ENCODE peak calls at places on chromosomes 11 and 22, in six cellular contexts. One of them, this sample, is unnamed.

GRCh38 chr11:126391970-126392637 is 36.6 kb downstream of the ST3GAL4 start:
- DNase-seq in BJ: no peak
- DNase-seq in colonic mucosa: no peak
- DNase-seq in CD4-positive, alpha-beta T cell: no peak
- DNase-seq in cardiac fibroblast: peak; percentile 45
- DNase-seq in SK-N-SH: no peak
- DNase-seq in this sample: no peak

GRCh38 chr11:126538071-126538470 is 182.6 kb downstream of the ST3GAL4 start:
- DNase-seq in BJ: peak; percentile 30
- DNase-seq in colonic mucosa: no peak
- DNase-seq in CD4-positive, alpha-beta T cell: no peak
- DNase-seq in cardiac fibroblast: no peak
- DNase-seq in SK-N-SH: no peak
- DNase-seq in this sample: no peak

GRCh38 chr11:126149759-126150236 is 61.7 kb downstream of the RPUSD4 start:
- DNase-seq in BJ: no peak
- DNase-seq in colonic mucosa: no peak
- DNase-seq in CD4-positive, alpha-beta T cell: no peak
- DNase-seq in cardiac fibroblast: peak; percentile 76
- DNase-seq in SK-N-SH: no peak
- DNase-seq in this sample: no peak

GRCh38 chr22:41976961-41977566 is 7.8 kb downstream of the SEPTIN3 start:
- DNase-seq in BJ: no peak
- DNase-seq in colonic mucosa: no peak
- DNase-seq in CD4-positive, alpha-beta T cell: no peak
- DNase-seq in cardiac fibroblast: no peak
- DNase-seq in SK-N-SH: peak; percentile 70
- DNase-seq in this sample: no peak

GRCh38 chr11:61797263-61797944 is 4.7 kb downstream of the FEN1 start:
- DNase-seq in BJ: peak; percentile 37
- DNase-seq in colonic mucosa: peak; percentile 82
- DNase-seq in CD4-positive, alpha-beta T cell: peak; percentile 61
- DNase-seq in cardiac fibroblast: peak; percentile 92
- DNase-seq in SK-N-SH: peak; percentile 71
- DNase-seq in this sample: no peak

GRCh38 chr11:83272627-83273026 is 13.5 kb downstream of the CCDC90B start:
- DNase-seq in BJ: peak; percentile 57
- DNase-seq in colonic mucosa: no peak
- DNase-seq in CD4-positive, alpha-beta T cell: no peak
- DNase-seq in cardiac fibroblast: peak; percentile 28
- DNase-seq in SK-N-SH: no peak
- DNase-seq in this sample: no peak

GRCh38 chr11:23679041-23679440 is 817.8 kb upstream of the LUZP2 start:
- DNase-seq in BJ: no peak
- DNase-seq in colonic mucosa: no peak
- DNase-seq in CD4-positive, alpha-beta T cell: no peak
- DNase-seq in cardiac fibroblast: no peak
- DNase-seq in SK-N-SH: no peak
- DNase-seq in this sample: no peak

GRCh38 chr11:58675344-58676155 is 53.1 kb downstream of the CNTF start:
- DNase-seq in BJ: no peak
- DNase-seq in colonic mucosa: peak; percentile 82
- DNase-seq in CD4-positive, alpha-beta T cell: peak; percentile 55
- DNase-seq in cardiac fibroblast: peak; percentile 74
- DNase-seq in SK-N-SH: peak; percentile 65
- DNase-seq in this sample: peak; percentile 20

GRCh38 chr11:32829680-32830412 is at the start of gene PRRG4:
- DNase-seq in BJ: no peak
- DNase-seq in colonic mucosa: peak; percentile 84
- DNase-seq in CD4-positive, alpha-beta T cell: no peak
- DNase-seq in cardiac fibroblast: peak; percentile 41
- DNase-seq in SK-N-SH: peak; percentile 49
- DNase-seq in this sample: no peak

DNA sequence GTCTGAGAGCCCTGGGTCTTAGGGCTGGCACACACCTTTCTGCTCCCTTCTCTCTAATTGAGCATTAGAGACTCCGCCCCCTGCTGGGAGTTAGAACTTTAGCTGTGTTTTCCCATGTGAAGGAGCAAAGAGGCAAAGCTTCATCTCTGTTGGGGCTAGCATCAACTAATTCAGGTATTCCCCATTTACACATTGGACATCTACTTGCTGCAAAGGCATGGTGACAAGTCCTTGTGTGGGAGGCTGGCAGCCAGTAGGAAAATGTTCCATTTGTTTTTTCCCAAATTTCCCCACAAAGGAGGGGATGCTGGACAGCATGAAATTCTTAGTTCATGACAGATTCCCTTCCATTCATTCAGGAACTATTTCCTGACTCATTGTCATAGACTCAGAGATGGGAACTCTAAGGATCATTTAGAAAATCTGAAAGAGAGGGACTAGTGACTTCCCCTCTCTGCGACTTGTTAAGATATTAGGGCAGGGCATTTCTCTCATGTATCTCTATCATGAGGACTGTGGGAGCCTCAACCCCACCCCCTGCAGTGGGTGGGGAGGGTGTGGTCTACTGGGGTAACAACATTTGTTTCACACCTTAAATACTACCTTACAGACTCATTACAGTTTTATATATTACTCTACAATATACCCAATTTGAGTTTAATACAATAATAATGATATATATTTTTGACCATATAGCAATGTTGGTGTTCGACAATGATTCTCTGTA is 3.7 kb downstream of the CD44 start:
- DNase-seq in BJ: peak; percentile 66
- DNase-seq in colonic mucosa: peak; percentile 58
- DNase-seq in CD4-positive, alpha-beta T cell: peak; percentile 23
- DNase-seq in cardiac fibroblast: peak; percentile 44
- DNase-seq in SK-N-SH: no peak
- DNase-seq in this sample: no peak
- TF ChIP-seq CTCF in BJ: peak; percentile 29
- TF ChIP-seq CTCF in colonic mucosa: no peak
- TF ChIP-seq CTCF in CD4-positive, alpha-beta T cell: no peak
- TF ChIP-seq CTCF in cardiac fibroblast: peak; percentile 18
- TF ChIP-seq CTCF in SK-N-SH: peak; percentile 48
- TF ChIP-seq CTCF in this sample: no peak

GRCh38 chr11:27904358-27905055 is 203.4 kb downstream of the KIF18A start:
- DNase-seq in BJ: no peak
- DNase-seq in colonic mucosa: no peak
- DNase-seq in CD4-positive, alpha-beta T cell: no peak
- DNase-seq in cardiac fibroblast: no peak
- DNase-seq in SK-N-SH: no peak
- DNase-seq in this sample: no peak
- TF ChIP-seq CTCF in BJ: no peak
- TF ChIP-seq CTCF in colonic mucosa: no peak
- TF ChIP-seq CTCF in CD4-positive, alpha-beta T cell: no peak
- TF ChIP-seq CTCF in cardiac fibroblast: no peak
- TF ChIP-seq CTCF in SK-N-SH: no peak
- TF ChIP-seq CTCF in this sample: no peak

GRCh38 chr11:79705648-79706047 is 264.8 kb upstream of the TENM4 start:
- DNase-seq in BJ: no peak
- DNase-seq in colonic mucosa: no peak
- DNase-seq in CD4-positive, alpha-beta T cell: no peak
- DNase-seq in cardiac fibroblast: no peak
- DNase-seq in SK-N-SH: no peak
- DNase-seq in this sample: no peak

GRCh38 chr11:79708319-79708928 is 267.6 kb upstream of the TENM4 start:
- DNase-seq in BJ: no peak
- DNase-seq in colonic mucosa: peak; percentile 26
- DNase-seq in CD4-positive, alpha-beta T cell: no peak
- DNase-seq in cardiac fibroblast: peak; percentile 43
- DNase-seq in SK-N-SH: peak; percentile 29
- DNase-seq in this sample: no peak
- TF ChIP-seq CTCF in BJ: peak; percentile 54
- TF ChIP-seq CTCF in colonic mucosa: peak; percentile 35
- TF ChIP-seq CTCF in CD4-positive, alpha-beta T cell: no peak
- TF ChIP-seq CTCF in cardiac fibroblast: peak; percentile 24
- TF ChIP-seq CTCF in SK-N-SH: peak; percentile 55
- TF ChIP-seq CTCF in this sample: peak; percentile 64

GRCh38 chr22:27139935-27140493 is 482.6 kb downstream of the MIAT start:
- DNase-seq in BJ: peak; percentile 68
- DNase-seq in colonic mucosa: no peak
- DNase-seq in CD4-positive, alpha-beta T cell: no peak
- DNase-seq in cardiac fibroblast: peak; percentile 83
- DNase-seq in SK-N-SH: peak; percentile 62
- DNase-seq in this sample: no peak

GRCh38 chr22:27148886-27149470 is 491.6 kb downstream of the MIAT start:
- DNase-seq in BJ: no peak
- DNase-seq in colonic mucosa: no peak
- DNase-seq in CD4-positive, alpha-beta T cell: no peak
- DNase-seq in cardiac fibroblast: no peak
- DNase-seq in SK-N-SH: no peak
- DNase-seq in this sample: no peak

GRCh38 chr22:27148025-27148424 is 490.6 kb downstream of the MIAT start:
- DNase-seq in BJ: no peak
- DNase-seq in colonic mucosa: no peak
- DNase-seq in CD4-positive, alpha-beta T cell: no peak
- DNase-seq in cardiac fibroblast: no peak
- DNase-seq in SK-N-SH: no peak
- DNase-seq in this sample: no peak

GRCh38 chr22:27146871-27147591 is 489.6 kb downstream of the MIAT start:
- DNase-seq in BJ: no peak
- DNase-seq in colonic mucosa: no peak
- DNase-seq in CD4-positive, alpha-beta T cell: no peak
- DNase-seq in cardiac fibroblast: no peak
- DNase-seq in SK-N-SH: no peak
- DNase-seq in this sample: no peak

DNA sequence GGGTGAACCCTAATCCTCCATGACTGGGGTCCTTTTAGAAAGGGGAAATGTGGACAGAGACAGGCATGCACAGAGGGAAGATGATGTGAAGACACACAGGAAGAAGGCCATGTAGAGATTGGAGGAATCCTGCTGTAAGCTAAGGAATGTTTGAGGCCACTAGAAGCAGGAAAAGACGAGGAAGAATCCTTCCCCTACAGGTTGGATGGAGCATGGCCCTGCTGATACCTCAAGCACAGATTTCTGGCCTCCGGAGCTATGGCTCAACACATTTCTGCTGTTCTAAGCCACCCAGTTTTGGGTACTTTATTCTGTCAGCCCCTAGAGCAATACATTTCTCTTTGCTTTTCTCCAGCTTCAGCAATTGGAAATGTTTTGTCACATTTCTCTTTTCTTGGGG is 487.0 kb downstream of the MIAT start:
- DNase-seq in BJ: no peak
- DNase-seq in colonic mucosa: no peak
- DNase-seq in CD4-positive, alpha-beta T cell: no peak
- DNase-seq in cardiac fibroblast: no peak
- DNase-seq in SK-N-SH: no peak
- DNase-seq in this sample: no peak
- TF ChIP-seq CTCF in BJ: peak; percentile 17
- TF ChIP-seq CTCF in colonic mucosa: no peak
- TF ChIP-seq CTCF in CD4-positive, alpha-beta T cell: no peak
- TF ChIP-seq CTCF in cardiac fibroblast: no peak
- TF ChIP-seq CTCF in SK-N-SH: no peak
- TF ChIP-seq CTCF in this sample: no peak